ENCODE peak calls at places on chromosomes 12 and 14, in nine cellular contexts. D, X, Z, L, Y, B, V, R and C are unnamed samples.

GRCh38 chr12:110816248-110816647 is 30.5 kb upstream of the CCDC63 start:
- DNase-seq in D (no peak), X (no peak), Z (no peak), L (no peak), Y (no peak), B (no peak), V (no peak), R (no peak), C (no peak)

GRCh38 chr14:50354527-50354926 is 42.2 kb downstream of the CDKL1 start:
- DNase-seq in D (no peak), X (no peak), Z (no peak), L (no peak), Y (peak; percentile 57), B (no peak), V (no peak), R (no peak), C (no peak)

GRCh38 chr12:53044052-53044581 is 5.7 kb upstream of the TNS2 start:
- DNase-seq in D (no peak), X (no peak), Z (no peak), L (no peak), Y (no peak), B (peak; percentile 27), V (no peak), R (no peak), C (no peak)

GRCh38 chr14:99158150-99158549 is 113.8 kb downstream of the BCL11B start:
- DNase-seq in D (no peak), X (no peak), Z (no peak), L (no peak), Y (no peak), B (no peak), V (no peak), R (no peak), C (no peak)

GRCh38 chr12:121926874-121927706 is 8.7 kb downstream of the CFAP251 start:
- DNase-seq in D (no peak), X (no peak), Z (no peak), L (no peak), Y (no peak), B (no peak), V (no peak), R (no peak), C (no peak)

GRCh38 chr12:116551952-116552749 is 7.0 kb upstream of the MAP1LC3B2 start:
- DNase-seq in D (no peak), X (no peak), Z (no peak), L (peak; percentile 73), Y (no peak), B (no peak), V (no peak), R (no peak), C (no peak)

GRCh38 chr14:74860899-74861733 is 14.8 kb downstream of the PROX2 start:
- DNase-seq in D (peak; percentile 94), X (peak; percentile 70), Z (peak; percentile 68), L (peak; percentile 79), Y (peak; percentile 76), B (peak; percentile 74), V (peak; percentile 12), R (peak; percentile 76), C (peak; percentile 93)

GRCh38 chr12:95881331-95881955 is 22.7 kb downstream of the SNRPF start:
- DNase-seq in D (no peak), X (no peak), Z (no peak), L (peak; percentile 62), Y (peak; percentile 90), B (no peak), V (no peak), R (no peak), C (no peak)

GRCh38 chr14:100022772-100023451 is 42.3 kb upstream of the EVL start:
- DNase-seq in D (no peak), X (no peak), Z (no peak), L (peak; percentile 55), Y (no peak), B (no peak), V (peak; percentile 66), R (no peak), C (no peak)

GRCh38 chr12:40819427-40820108 is 127.3 kb downstream of the CNTN1 start:
- DNase-seq in D (no peak), X (peak; percentile 11), Z (no peak), L (no peak), Y (peak; percentile 53), B (no peak), V (no peak), R (no peak), C (no peak)

GRCh38 chr14:30906752-30907658 is 32.6 kb downstream of the COCH start:
- DNase-seq in D (no peak), X (peak; percentile 5), Z (no peak), L (peak; percentile 17), Y (peak; percentile 46), B (peak; percentile 2), V (no peak), R (no peak), C (no peak)

GRCh38 chr14:58871972-58872530 is 234.3 kb downstream of the DACT1 start:
- DNase-seq in D (no peak), X (no peak), Z (no peak), L (no peak), Y (no peak), B (no peak), V (no peak), R (no peak), C (no peak)

GRCh38 chr14:34211732-34212131 is 250.3 kb downstream of the SPTSSA start:
- DNase-seq in D (no peak), X (no peak), Z (no peak), L (no peak), Y (no peak), B (no peak), V (no peak), R (no peak), C (no peak)

GRCh38 chr12:83017001-83017400 is 330.3 kb downstream of the TMTC2 start:
- DNase-seq in D (no peak), X (no peak), Z (no peak), L (no peak), Y (no peak), B (no peak), V (no peak), R (no peak), C (no peak)

GRCh38 chr12:92854344-92854743 is 74.8 kb downstream of the EEA1 start:
- DNase-seq in D (no peak), X (no peak), Z (no peak), L (no peak), Y (no peak), B (no peak), V (no peak), R (no peak), C (no peak)

GRCh38 chr14:72816287-72816686 is 77.6 kb downstream of the DPF3 start:
- DNase-seq in D (no peak), X (no peak), Z (no peak), L (no peak), Y (no peak), B (no peak), V (no peak), R (no peak), C (no peak)

GRCh38 chr12:83015390-83016225 is 328.9 kb downstream of the TMTC2 start:
- DNase-seq in D (no peak), X (peak; percentile 2), Z (no peak), L (peak; percentile 40), Y (no peak), B (peak; percentile 23), V (no peak), R (no peak), C (no peak)

GRCh38 chr14:75831455-75831854 is 150.3 kb downstream of the TGFB3 start:
- DNase-seq in D (peak; percentile 15), X (no peak), Z (no peak), L (peak; percentile 93), Y (peak; percentile 69), B (peak; percentile 76), V (no peak), R (peak; percentile 37), C (peak; percentile 2)

GRCh38 chr12:53696285-53696654 is 20.4 kb upstream of the ATP5MC2 start:
- DNase-seq in D (no peak), X (peak; percentile 79), Z (peak; percentile 83), L (peak; percentile 84), Y (peak; percentile 93), B (peak; percentile 97), V (peak; percentile 90), R (peak; percentile 90), C (no peak)

GRCh38 chr12:58369576-58369975 is 428.2 kb downstream of the ATP23 start:
- DNase-seq in D (no peak), X (no peak), Z (no peak), L (no peak), Y (no peak), B (no peak), V (no peak), R (no peak), C (no peak)

GRCh38 chr12:124498178-124498869 is 69.1 kb downstream of the NCOR2 start:
- DNase-seq in D (no peak), X (no peak), Z (no peak), L (peak; percentile 69), Y (no peak), B (no peak), V (no peak), R (no peak), C (no peak)

GRCh38 chr14:68670344-68670725 is 122.5 kb downstream of the ZFP36L1 start:
- DNase-seq in D (no peak), X (no peak), Z (no peak), L (no peak), Y (no peak), B (no peak), V (no peak), R (no peak), C (no peak)

GRCh38 chr12:54135621-54136027 is 53.2 kb downstream of the SMUG1 start:
- DNase-seq in D (no peak), X (no peak), Z (no peak), L (no peak), Y (peak; percentile 59), B (peak; percentile 49), V (no peak), R (no peak), C (no peak)

GRCh38 chr14:74620497-74620921 is 8.5 kb upstream of the LTBP2 start:
- DNase-seq in D (no peak), X (peak; percentile 87), Z (no peak), L (peak; percentile 96), Y (no peak), B (no peak), V (no peak), R (no peak), C (no peak)

GRCh38 chr14:74502236-74503019 is 8.9 kb downstream of the ISCA2 start:
- DNase-seq in D (no peak), X (no peak), Z (no peak), L (no peak), Y (no peak), B (peak; percentile 65), V (no peak), R (no peak), C (no peak)

GRCh38 chr12:3530548-3530947 is 39.5 kb downstream of the PRMT8 start:
- DNase-seq in D (no peak), X (no peak), Z (no peak), L (no peak), Y (no peak), B (no peak), V (no peak), R (no peak), C (no peak)

GRCh38 chr12:6536894-6537579 is 2.7 kb downstream of the GAPDH start:
- DNase-seq in D (no peak), X (no peak), Z (no peak), L (no peak), Y (no peak), B (no peak), V (no peak), R (no peak), C (no peak)

GRCh38 chr12:118101051-118101450 is 2.8 kb downstream of the VSIG10 start:
- DNase-seq in D (no peak), X (no peak), Z (no peak), L (no peak), Y (no peak), B (no peak), V (no peak), R (no peak), C (no peak)

GRCh38 chr14:60648169-60648933 is 926 bp downstream of the SIX1 start:
- DNase-seq in D (no peak), X (no peak), Z (no peak), L (peak; percentile 38), Y (peak; percentile 52), B (no peak), V (no peak), R (no peak), C (no peak)

GRCh38 chr14:104865069-104865630 is at the start of gene CEP170B:
- DNase-seq in D (peak; percentile 28), X (no peak), Z (no peak), L (no peak), Y (peak; percentile 48), B (peak; percentile 29), V (no peak), R (no peak), C (no peak)

GRCh38 chr12:28140404-28140803 is 49.9 kb upstream of the CCDC91 start:
- DNase-seq in D (no peak), X (no peak), Z (no peak), L (no peak), Y (no peak), B (no peak), V (no peak), R (no peak), C (no peak)